ENCODE peak calls at places on chromosome 21, in eight cellular contexts. One of them, this sample, is unnamed.

GRCh38 chr21:15026370-15026769 is 38.4 kb downstream of the NRIP1 start:
- DNase-seq in GM23248: no peak
- DNase-seq in OCI-LY7: no peak
- DNase-seq in IMR-90: no peak
- DNase-seq in neuronal stem cell: no peak
- DNase-seq in A549: no peak
- DNase-seq in hepatocyte: no peak
- DNase-seq in PC-3: no peak
- DNase-seq in this sample: no peak

GRCh38 chr21:44012474-44013379 is 618 bp downstream of the TRAPPC10 start:
- DNase-seq in GM23248: peak
- DNase-seq in OCI-LY7: peak
- DNase-seq in IMR-90: peak
- DNase-seq in neuronal stem cell: peak
- DNase-seq in A549: peak
- DNase-seq in hepatocyte: peak
- DNase-seq in PC-3: peak
- DNase-seq in this sample: peak

GRCh38 chr21:32612075-32612998 is at the start of gene CFAP298:
- DNase-seq in GM23248: peak
- DNase-seq in OCI-LY7: peak
- DNase-seq in IMR-90: peak
- DNase-seq in neuronal stem cell: peak
- DNase-seq in A549: peak
- DNase-seq in hepatocyte: peak
- DNase-seq in PC-3: peak
- DNase-seq in this sample: peak

GRCh38 chr21:28283652-28284490 is 708.8 kb downstream of the LTN1 start:
- DNase-seq in GM23248: peak
- DNase-seq in OCI-LY7: no peak
- DNase-seq in IMR-90: peak
- DNase-seq in neuronal stem cell: no peak
- DNase-seq in A549: no peak
- DNase-seq in hepatocyte: peak
- DNase-seq in PC-3: peak
- DNase-seq in this sample: peak

GRCh38 chr21:14736162-14736561 is 190.0 kb upstream of the SAMSN1 start:
- DNase-seq in GM23248: no peak
- DNase-seq in OCI-LY7: peak
- DNase-seq in IMR-90: no peak
- DNase-seq in neuronal stem cell: no peak
- DNase-seq in A549: no peak
- DNase-seq in hepatocyte: no peak
- DNase-seq in PC-3: no peak
- DNase-seq in this sample: no peak

GRCh38 chr21:43758132-43758619 is 17.9 kb downstream of the CSTB start:
- DNase-seq in GM23248: no peak
- DNase-seq in OCI-LY7: no peak
- DNase-seq in IMR-90: peak
- DNase-seq in neuronal stem cell: no peak
- DNase-seq in A549: no peak
- DNase-seq in hepatocyte: no peak
- DNase-seq in PC-3: no peak
- DNase-seq in this sample: no peak

GRCh38 chr21:15005391-15005790 is 59.4 kb downstream of the NRIP1 start:
- DNase-seq in GM23248: peak
- DNase-seq in OCI-LY7: no peak
- DNase-seq in IMR-90: peak
- DNase-seq in neuronal stem cell: no peak
- DNase-seq in A549: no peak
- DNase-seq in hepatocyte: no peak
- DNase-seq in PC-3: no peak
- DNase-seq in this sample: peak

GRCh38 chr21:38985423-38986378 is 180.0 kb downstream of the ETS2 start:
- DNase-seq in GM23248: peak
- DNase-seq in OCI-LY7: no peak
- DNase-seq in IMR-90: peak
- DNase-seq in neuronal stem cell: no peak
- DNase-seq in A549: no peak
- DNase-seq in hepatocyte: peak
- DNase-seq in PC-3: no peak
- DNase-seq in this sample: no peak

GRCh38 chr21:23952269-23952668 is 1655.0 kb downstream of the MRPL39 start:
- DNase-seq in GM23248: no peak
- DNase-seq in OCI-LY7: no peak
- DNase-seq in IMR-90: no peak
- DNase-seq in neuronal stem cell: no peak
- DNase-seq in A549: no peak
- DNase-seq in hepatocyte: no peak
- DNase-seq in PC-3: no peak
- DNase-seq in this sample: no peak

GRCh38 chr21:40054403-40054802 is 187.2 kb downstream of the PCP4 start:
- DNase-seq in GM23248: no peak
- DNase-seq in OCI-LY7: no peak
- DNase-seq in IMR-90: no peak
- DNase-seq in neuronal stem cell: no peak
- DNase-seq in A549: no peak
- DNase-seq in hepatocyte: peak
- DNase-seq in PC-3: peak
- DNase-seq in this sample: no peak

GRCh38 chr21:37000381-37000780 is 6.1 kb upstream of the RIPPLY3 start:
- DNase-seq in GM23248: no peak
- DNase-seq in OCI-LY7: no peak
- DNase-seq in IMR-90: no peak
- DNase-seq in neuronal stem cell: no peak
- DNase-seq in A549: peak
- DNase-seq in hepatocyte: no peak
- DNase-seq in PC-3: peak
- DNase-seq in this sample: no peak

GRCh38 chr21:16084776-16085364 is 355.1 kb downstream of the USP25 start:
- DNase-seq in GM23248: peak
- DNase-seq in OCI-LY7: no peak
- DNase-seq in IMR-90: peak
- DNase-seq in neuronal stem cell: no peak
- DNase-seq in A549: no peak
- DNase-seq in hepatocyte: no peak
- DNase-seq in PC-3: peak
- DNase-seq in this sample: no peak

GRCh38 chr21:26555554-26555953 is 17.5 kb downstream of the CYYR1 start:
- DNase-seq in GM23248: no peak
- DNase-seq in OCI-LY7: no peak
- DNase-seq in IMR-90: no peak
- DNase-seq in neuronal stem cell: no peak
- DNase-seq in A549: no peak
- DNase-seq in hepatocyte: no peak
- DNase-seq in PC-3: no peak
- DNase-seq in this sample: no peak

GRCh38 chr21:35207322-35207721 is 158.2 kb upstream of the RUNX1 start:
- DNase-seq in GM23248: peak
- DNase-seq in OCI-LY7: no peak
- DNase-seq in IMR-90: no peak
- DNase-seq in neuronal stem cell: no peak
- DNase-seq in A549: no peak
- DNase-seq in hepatocyte: no peak
- DNase-seq in PC-3: no peak
- DNase-seq in this sample: no peak

GRCh38 chr21:35204850-35205564 is 155.9 kb upstream of the RUNX1 start:
- DNase-seq in GM23248: peak
- DNase-seq in OCI-LY7: peak
- DNase-seq in IMR-90: peak
- DNase-seq in neuronal stem cell: no peak
- DNase-seq in A549: no peak
- DNase-seq in hepatocyte: peak
- DNase-seq in PC-3: no peak
- DNase-seq in this sample: peak

GRCh38 chr21:35208117-35208516 is 159.0 kb upstream of the RUNX1 start:
- DNase-seq in GM23248: no peak
- DNase-seq in OCI-LY7: no peak
- DNase-seq in IMR-90: no peak
- DNase-seq in neuronal stem cell: no peak
- DNase-seq in A549: no peak
- DNase-seq in hepatocyte: no peak
- DNase-seq in PC-3: no peak
- DNase-seq in this sample: no peak

GRCh38 chr21:35204125-35204524 is 155.0 kb upstream of the RUNX1 start:
- DNase-seq in GM23248: no peak
- DNase-seq in OCI-LY7: no peak
- DNase-seq in IMR-90: peak
- DNase-seq in neuronal stem cell: no peak
- DNase-seq in A549: no peak
- DNase-seq in hepatocyte: no peak
- DNase-seq in PC-3: no peak
- DNase-seq in this sample: peak

DNA sequence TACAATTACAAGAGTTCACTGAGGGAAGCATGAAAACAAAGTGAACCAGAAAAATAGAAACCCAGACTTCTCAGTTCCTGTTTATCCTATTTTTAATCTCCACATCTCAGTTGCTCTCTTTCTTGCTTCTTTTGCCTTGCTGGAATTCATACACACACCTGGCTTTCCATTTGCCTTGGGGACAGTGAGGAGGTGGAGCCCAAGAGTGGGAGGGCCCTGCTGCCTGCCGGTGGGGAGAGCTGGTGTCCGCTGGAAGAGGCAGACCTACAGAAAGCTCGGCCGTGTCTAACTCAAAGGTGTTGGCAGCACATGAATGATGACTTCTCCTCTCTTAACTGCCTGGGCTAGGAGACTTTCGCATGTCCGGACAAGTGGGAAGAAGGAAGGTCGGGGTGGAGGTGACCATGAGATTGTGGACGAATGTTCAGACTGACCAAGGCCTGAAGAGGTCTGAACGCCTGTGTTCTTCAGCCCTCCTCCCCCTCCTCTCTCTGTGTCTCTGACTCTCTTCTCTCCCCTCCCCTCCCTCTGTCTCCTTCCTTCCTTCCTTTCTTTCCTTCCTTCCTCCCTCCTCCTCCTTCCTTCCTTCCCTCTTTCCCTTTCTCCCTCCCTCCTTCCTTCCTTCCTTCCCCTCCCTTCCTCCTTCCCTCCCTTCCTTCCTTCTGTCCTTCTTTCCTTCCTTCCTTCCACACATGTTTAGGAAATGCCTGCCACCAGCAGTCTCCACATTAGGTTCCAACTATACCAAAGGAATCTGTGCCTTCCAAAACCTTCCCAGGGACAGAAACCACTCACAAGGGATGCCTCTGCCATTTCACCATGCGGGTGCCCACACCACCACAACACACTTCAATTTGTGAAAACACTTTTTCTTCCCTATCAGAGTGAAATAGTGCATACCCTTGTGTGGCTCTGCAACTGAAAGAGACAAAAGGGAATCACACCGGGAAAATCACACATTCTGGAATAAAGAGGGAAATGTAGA is 157.3 kb upstream of the RUNX1 start:
- DNase-seq in GM23248: no peak
- DNase-seq in OCI-LY7: peak
- DNase-seq in IMR-90: peak
- DNase-seq in neuronal stem cell: no peak
- DNase-seq in A549: no peak
- DNase-seq in hepatocyte: peak
- DNase-seq in PC-3: no peak
- DNase-seq in this sample: peak
- H3K4me2 ChIP-seq in GM23248: no peak
- H3K4me2 ChIP-seq in OCI-LY7: peak
- H3K4me2 ChIP-seq in IMR-90: peak
- H3K4me2 ChIP-seq in neuronal stem cell: no peak
- H3K4me2 ChIP-seq in A549: no peak
- H3K4me2 ChIP-seq in hepatocyte: no peak
- H3K4me2 ChIP-seq in PC-3: no peak
- H3K4me2 ChIP-seq in this sample: no peak

DNA sequence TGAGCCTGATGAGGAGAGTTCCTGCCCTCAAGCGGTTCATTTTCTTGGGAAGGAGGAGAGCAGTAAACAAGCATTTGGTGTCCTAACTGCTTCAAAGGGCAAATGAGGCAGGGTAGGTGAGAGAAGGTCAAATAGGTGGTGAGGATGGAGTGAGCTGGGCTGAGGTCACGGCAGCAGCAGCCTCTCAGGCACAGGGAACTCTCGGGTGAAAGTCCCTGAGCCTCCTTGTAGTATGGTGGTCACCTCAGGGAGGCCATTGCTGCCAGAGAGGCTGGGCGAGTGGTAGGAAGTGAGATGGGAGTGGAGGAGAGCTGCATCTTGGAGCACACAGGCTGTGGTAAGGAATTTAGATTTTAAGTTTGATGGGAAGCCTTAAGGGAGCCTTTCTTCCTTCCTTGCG is 4.0 kb downstream of the ADARB1 start:
- DNase-seq in GM23248: no peak
- DNase-seq in OCI-LY7: no peak
- DNase-seq in IMR-90: no peak
- DNase-seq in neuronal stem cell: no peak
- DNase-seq in A549: no peak
- DNase-seq in hepatocyte: no peak
- DNase-seq in PC-3: no peak
- DNase-seq in this sample: no peak
- H3K27ac ChIP-seq in GM23248: peak
- H3K27ac ChIP-seq in OCI-LY7: no peak
- H3K27ac ChIP-seq in IMR-90: peak
- H3K27ac ChIP-seq in neuronal stem cell: no peak
- H3K27ac ChIP-seq in A549: no peak
- H3K27ac ChIP-seq in hepatocyte: no peak
- H3K27ac ChIP-seq in PC-3: no peak
- H3K27ac ChIP-seq in this sample: no peak

GRCh38 chr21:46324390-46325072 is 575 bp downstream of the PCNT start:
- DNase-seq in GM23248: peak
- DNase-seq in OCI-LY7: peak
- DNase-seq in IMR-90: peak
- DNase-seq in neuronal stem cell: peak
- DNase-seq in A549: peak
- DNase-seq in hepatocyte: peak
- DNase-seq in PC-3: peak
- DNase-seq in this sample: peak
- H3K4me2 ChIP-seq in GM23248: peak
- H3K4me2 ChIP-seq in OCI-LY7: peak
- H3K4me2 ChIP-seq in IMR-90: peak
- H3K4me2 ChIP-seq in neuronal stem cell: peak
- H3K4me2 ChIP-seq in A549: peak
- H3K4me2 ChIP-seq in hepatocyte: peak
- H3K4me2 ChIP-seq in PC-3: peak
- H3K4me2 ChIP-seq in this sample: peak

DNA sequence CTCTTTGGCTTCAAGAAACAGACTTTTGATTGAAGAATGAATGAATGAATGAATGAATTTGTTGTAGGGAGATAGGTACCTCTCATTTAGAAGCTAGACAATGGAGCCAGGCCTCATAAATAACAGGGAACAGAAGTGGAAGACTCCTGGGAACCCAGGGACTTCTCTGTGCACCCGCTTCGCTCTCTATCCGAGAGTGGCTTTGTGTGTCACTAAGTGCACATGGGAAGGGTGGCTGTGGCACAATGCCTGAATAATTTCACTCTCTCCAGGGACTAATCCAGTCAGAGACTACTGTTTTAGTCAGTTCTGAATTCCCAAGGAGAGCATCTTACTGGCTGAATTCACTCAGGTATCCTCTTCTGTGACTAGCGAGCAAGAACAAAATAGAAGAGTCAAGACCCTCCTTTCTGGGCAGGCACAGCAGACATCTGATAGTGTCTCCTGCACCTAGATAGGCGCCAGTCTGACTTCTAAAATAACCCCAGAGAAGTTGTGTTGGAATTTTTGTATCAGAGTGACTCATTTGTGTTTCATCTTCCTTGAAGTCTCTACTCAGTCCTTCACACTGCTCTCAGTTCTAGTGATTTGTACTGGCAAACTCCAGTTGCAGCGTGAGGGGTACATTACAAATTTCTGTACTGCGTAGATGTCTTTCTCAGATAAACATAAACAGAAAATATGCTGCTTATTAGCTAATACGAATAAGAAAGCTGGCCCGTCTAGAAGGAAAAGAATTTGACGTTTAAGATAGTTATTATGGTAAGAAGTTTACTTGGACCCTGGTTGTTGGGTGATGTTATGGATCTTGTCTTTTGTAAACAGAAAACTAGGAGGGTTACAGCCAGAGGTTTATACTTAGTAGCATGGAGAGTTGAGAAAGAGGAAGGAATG is 34.0 kb downstream of the BACH1 start:
- DNase-seq in GM23248: peak
- DNase-seq in OCI-LY7: no peak
- DNase-seq in IMR-90: peak
- DNase-seq in neuronal stem cell: no peak
- DNase-seq in A549: no peak
- DNase-seq in hepatocyte: no peak
- DNase-seq in PC-3: peak
- DNase-seq in this sample: peak
- H3K27ac ChIP-seq in GM23248: peak
- H3K27ac ChIP-seq in OCI-LY7: no peak
- H3K27ac ChIP-seq in IMR-90: peak
- H3K27ac ChIP-seq in neuronal stem cell: no peak
- H3K27ac ChIP-seq in A549: no peak
- H3K27ac ChIP-seq in hepatocyte: peak
- H3K27ac ChIP-seq in PC-3: no peak
- H3K27ac ChIP-seq in this sample: no peak